ENCODE peak calls at places on chromosome 2, in eight cellular contexts. D, S, C, M, G, Q, H and E are unnamed samples.

GRCh38 chr2:11667194-11667593 is 2.8 kb downstream of the NTSR2 start:
- DNase-seq in D (no peak), S (no peak), C (no peak), M (no peak), G (no peak), Q (no peak), H (no peak), E (no peak)

GRCh38 chr2:167240671-167241070 is 352.4 kb downstream of the XIRP2 start:
- DNase-seq in D (peak; percentile 1), S (no peak), C (no peak), M (no peak), G (no peak), Q (no peak), H (no peak), E (no peak)

GRCh38 chr2:175742367-175742766 is 259.7 kb downstream of the LNPK start:
- DNase-seq in D (peak; percentile 53), S (no peak), C (no peak), M (no peak), G (no peak), Q (no peak), H (peak; percentile 9), E (no peak)

GRCh38 chr2:42217307-42217706 is 48.2 kb downstream of the EML4 start:
- DNase-seq in D (no peak), S (no peak), C (no peak), M (no peak), G (no peak), Q (no peak), H (no peak), E (no peak)

GRCh38 chr2:214103199-214104001 is 307.5 kb upstream of the VWC2L start:
- DNase-seq in D (peak; percentile 13), S (no peak), C (no peak), M (no peak), G (no peak), Q (no peak), H (no peak), E (no peak)

GRCh38 chr2:240412211-240412830 is 23.1 kb upstream of the GPC1 start:
- DNase-seq in D (no peak), S (no peak), C (peak; percentile 71), M (no peak), G (peak; percentile 51), Q (no peak), H (no peak), E (no peak)

GRCh38 chr2:200089040-200089755 is 133.8 kb downstream of the MAIP1 start:
- DNase-seq in D (no peak), S (no peak), C (no peak), M (no peak), G (no peak), Q (no peak), H (no peak), E (no peak)

GRCh38 chr2:138760693-138761092 is 19.5 kb downstream of the NXPH2 start:
- DNase-seq in D (no peak), S (no peak), C (no peak), M (no peak), G (no peak), Q (no peak), H (no peak), E (no peak)

GRCh38 chr2:219368690-219369108 is 19.0 kb downstream of the DNPEP start:
- DNase-seq in D (peak; percentile 57), S (no peak), C (no peak), M (no peak), G (no peak), Q (no peak), H (peak; percentile 31), E (no peak)

GRCh38 chr2:170324640-170325046 is 146.7 kb downstream of the MYO3B start:
- DNase-seq in D (peak; percentile 23), S (peak; percentile 56), C (no peak), M (peak; percentile 59), G (peak; percentile 97), Q (peak; percentile 41), H (peak; percentile 11), E (peak; percentile 31)

GRCh38 chr2:209525834-209526281 is 102.0 kb downstream of the MAP2 start:
- DNase-seq in D (peak; percentile 67), S (no peak), C (no peak), M (no peak), G (no peak), Q (no peak), H (peak; percentile 46), E (no peak)

GRCh38 chr2:135688002-135688401 is 53.7 kb upstream of the UBXN4 start:
- DNase-seq in D (peak; percentile 22), S (no peak), C (no peak), M (no peak), G (no peak), Q (no peak), H (no peak), E (no peak)

GRCh38 chr2:173791502-173791901 is 173.7 kb downstream of the SP3 start:
- DNase-seq in D (no peak), S (no peak), C (no peak), M (no peak), G (no peak), Q (no peak), H (no peak), E (no peak)

GRCh38 chr2:236968101-236968886 is 117.4 kb upstream of the COPS8 start:
- DNase-seq in D (no peak), S (no peak), C (peak; percentile 83), M (no peak), G (peak; percentile 26), Q (peak; percentile 45), H (no peak), E (no peak)

GRCh38 chr2:128617661-128618060 is 299.0 kb upstream of the HS6ST1 start:
- DNase-seq in D (no peak), S (no peak), C (peak; percentile 67), M (no peak), G (no peak), Q (no peak), H (no peak), E (no peak)

GRCh38 chr2:239283961-239284801 is 116.6 kb downstream of the HDAC4 start:
- DNase-seq in D (no peak), S (no peak), C (peak; percentile 75), M (peak; percentile 25), G (peak; percentile 72), Q (no peak), H (no peak), E (no peak)

GRCh38 chr2:43537137-43537536 is 58.7 kb downstream of the THADA start:
- DNase-seq in D (no peak), S (no peak), C (no peak), M (no peak), G (no peak), Q (no peak), H (no peak), E (no peak)

DNA sequence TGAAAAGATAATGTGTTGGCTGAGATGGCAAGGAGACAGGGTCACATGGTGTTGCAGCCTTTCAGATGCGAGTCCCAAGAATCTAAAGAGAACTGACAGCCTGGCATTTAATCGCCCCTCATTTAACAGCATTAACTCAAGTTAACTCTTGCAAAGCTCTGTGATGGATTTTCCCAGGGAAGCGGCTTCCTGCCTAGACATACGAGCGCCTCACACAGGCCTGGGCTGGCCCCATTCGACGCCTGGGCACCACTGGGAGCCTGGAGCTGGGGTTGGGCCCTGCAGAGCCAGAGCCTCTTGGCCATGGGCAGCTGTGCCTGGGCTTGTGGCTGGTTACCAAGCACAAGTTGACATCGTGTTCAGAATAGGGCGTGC is 140.8 kb downstream of the SEPTIN10 start:
- DNase-seq in D (no peak), S (no peak), C (peak; percentile 48), M (no peak), G (peak; percentile 65), Q (no peak), H (no peak), E (no peak)
- TF ChIP-seq CTCF in D (no peak), S (no peak), C (no peak), M (no peak), G (no peak), Q (no peak), H (no peak), E (no peak)

GRCh38 chr2:127528487-127528886 is 2.2 kb upstream of the IWS1 start:
- DNase-seq in D (no peak), S (no peak), C (no peak), M (no peak), G (peak; percentile 71), Q (no peak), H (no peak), E (no peak)
- TF ChIP-seq CTCF in D (no peak), S (no peak), C (no peak), M (no peak), G (peak; percentile 59), Q (no peak), H (no peak), E (no peak)

GRCh38 chr2:108220191-108220590 is 19.6 kb upstream of the SULT1C3 start:
- DNase-seq in D (no peak), S (no peak), C (no peak), M (no peak), G (no peak), Q (no peak), H (no peak), E (no peak)

GRCh38 chr2:108217211-108217610 is 22.6 kb upstream of the SULT1C3 start:
- DNase-seq in D (no peak), S (no peak), C (no peak), M (no peak), G (no peak), Q (no peak), H (no peak), E (no peak)

GRCh38 chr2:108219688-108220087 is 20.1 kb upstream of the SULT1C3 start:
- DNase-seq in D (no peak), S (no peak), C (no peak), M (no peak), G (no peak), Q (no peak), H (no peak), E (no peak)

GRCh38 chr2:108212671-108213070 is 27.1 kb upstream of the SULT1C3 start:
- DNase-seq in D (no peak), S (no peak), C (no peak), M (no peak), G (no peak), Q (no peak), H (no peak), E (no peak)

GRCh38 chr2:108215794-108216211 is 24.0 kb upstream of the SULT1C3 start:
- DNase-seq in D (no peak), S (no peak), C (no peak), M (no peak), G (peak; percentile 65), Q (peak; percentile 19), H (no peak), E (peak; percentile 7)
- TF ChIP-seq CTCF in D (peak; percentile 38), S (peak; percentile 19), C (no peak), M (no peak), G (peak; percentile 64), Q (peak; percentile 4), H (no peak), E (no peak)

GRCh38 chr2:220531216-220531615 is 903.8 kb downstream of the SLC4A3 start:
- DNase-seq in D (no peak), S (no peak), C (no peak), M (no peak), G (no peak), Q (no peak), H (no peak), E (no peak)

GRCh38 chr2:220528180-220528579 is 900.8 kb downstream of the SLC4A3 start:
- DNase-seq in D (peak; percentile 20), S (no peak), C (no peak), M (no peak), G (no peak), Q (no peak), H (no peak), E (no peak)

GRCh38 chr2:220539481-220539880 is 912.1 kb downstream of the SLC4A3 start:
- DNase-seq in D (no peak), S (no peak), C (no peak), M (no peak), G (no peak), Q (no peak), H (no peak), E (no peak)

GRCh38 chr2:220533485-220533884 is 906.1 kb downstream of the SLC4A3 start:
- DNase-seq in D (peak; percentile 58), S (peak; percentile 18), C (no peak), M (peak; percentile 9), G (peak; percentile 76), Q (peak; percentile 5), H (peak; percentile 43), E (peak; percentile 14)
- TF ChIP-seq CTCF in D (peak; percentile 37), S (peak; percentile 34), C (no peak), M (peak; percentile 52), G (peak; percentile 73), Q (no peak), H (peak; percentile 43), E (no peak)